ENCODE peak calls at places on chromosomes 4 and X, in ten cellular contexts. N is brain microvascular endothelial cell; W is psoas muscle; H is foreskin fibroblast; F is CD4-positive, alpha-beta T cell; D is neural progenitor cell; Z is sigmoid colon; E is A549; Y is choroid plexus epithelial cell; S is progenitor cell of endocrine pancreas. C is an unnamed sample.

GRCh38 chr4:31234494-31234893 is 514.3 kb downstream of the PCDH7 start:
- DNase-seq in S (no peak), Y (no peak), E (no peak), D (no peak), N (no peak), Z (no peak), W (no peak), F (no peak), H (no peak), C (no peak)

GRCh38 chrX:55187281-55187680 is 32.9 kb upstream of the PAGE5 start:
- DNase-seq in Y (no peak), N (no peak), E (no peak), F (no peak), Z (no peak), H (no peak), W (no peak), D (no peak), S (no peak), C (no peak)

GRCh38 chr4:2043396-2044118 is 15.6 kb upstream of the NAT8L start:
- DNase-seq in N (no peak), H (no peak), Y (no peak), S (no peak), F (no peak), E (no peak), W (no peak), D (no peak), Z (no peak), C (no peak)

GRCh38 chrX:107118322-107119147 is at the start of gene RBM41:
- DNase-seq in F (peak), N (peak), E (peak), D (peak), H (peak), S (peak), W (peak), Z (peak), Y (peak), C (peak)

GRCh38 chr4:164731827-164732474 is 22.0 kb upstream of the SMIM31 start:
- DNase-seq in S (peak), H (peak), W (no peak), F (peak), Z (no peak), E (peak), N (peak), Y (peak), D (peak), C (peak)

GRCh38 chr4:121686265-121686664 is 10.5 kb downstream of the ANXA5 start:
- DNase-seq in H (no peak), N (no peak), W (no peak), Z (no peak), D (no peak), E (no peak), Y (no peak), F (no peak), S (no peak), C (no peak)

GRCh38 chrX:24306430-24306829 is 7.4 kb downstream of the SUPT20HL2 start:
- DNase-seq in E (no peak), D (peak), S (no peak), Z (no peak), H (no peak), F (no peak), W (no peak), N (no peak), Y (no peak), C (no peak)

GRCh38 chr4:14399919-14400706 is 602.2 kb upstream of the CPEB2 start:
- DNase-seq in S (no peak), W (no peak), H (no peak), F (no peak), E (no peak), Z (no peak), N (no peak), D (no peak), Y (no peak), C (no peak)

GRCh38 chr4:158760866-158761265 is 8.0 kb upstream of the FNIP2 start:
- DNase-seq in Z (no peak), Y (no peak), N (peak), W (no peak), H (no peak), D (no peak), S (no peak), E (no peak), F (no peak), C (no peak)

GRCh38 chrX:41875142-41875541 is 48.2 kb downstream of the CASK start:
- DNase-seq in E (no peak), Y (peak), F (no peak), H (no peak), N (no peak), D (no peak), Z (no peak), W (no peak), S (no peak), C (no peak)

GRCh38 chr4:69095301-69095731 is 958 bp upstream of the UGT2B7 start:
- DNase-seq in F (no peak), D (no peak), E (peak), H (peak), W (no peak), Z (no peak), Y (peak), N (peak), S (no peak), C (no peak)

GRCh38 chr4:1628892-1629703 is 55.0 kb downstream of the FAM53A start:
- DNase-seq in H (peak), Y (peak), N (peak), F (peak), D (peak), W (peak), Z (peak), S (peak), E (peak), C (peak)

GRCh38 chr4:56055991-56056390 is 107.2 kb downstream of the CEP135 start:
- DNase-seq in E (no peak), Z (no peak), S (no peak), F (no peak), Y (no peak), H (no peak), N (no peak), W (no peak), D (no peak), C (no peak)

GRCh38 chr4:5892321-5893012 is 419 bp downstream of the CRMP1 start:
- DNase-seq in F (no peak), N (no peak), Z (no peak), Y (no peak), E (no peak), D (peak), S (no peak), W (no peak), H (no peak), C (no peak)

GRCh38 chr4:169263791-169264392 is 6.9 kb downstream of the SH3RF1 start:
- DNase-seq in D (no peak), N (no peak), Z (no peak), H (no peak), W (no peak), Y (no peak), E (no peak), F (no peak), S (no peak), C (no peak)

GRCh38 chrX:54042609-54043010 is 1.7 kb downstream of the PHF8 start:
- DNase-seq in Y (peak), F (peak), W (peak), D (peak), S (peak), E (peak), N (peak), H (peak), Z (peak), C (peak)

GRCh38 chr4:37873383-37873782 is 17.5 kb upstream of the TBC1D1 start:
- DNase-seq in F (no peak), D (no peak), W (no peak), N (peak), Z (no peak), E (peak), Y (peak), S (no peak), H (peak), C (no peak)

GRCh38 chr4:109174224-109174953 is 128.1 kb downstream of the COL25A1 start:
- DNase-seq in N (no peak), H (no peak), F (no peak), D (no peak), S (no peak), Z (no peak), E (no peak), Y (no peak), W (no peak), C (no peak)

GRCh38 chr4:61740950-61741638 is 541.0 kb downstream of the ADGRL3 start:
- DNase-seq in E (no peak), F (no peak), D (peak), Y (peak), N (no peak), Z (no peak), W (no peak), H (no peak), S (no peak), C (no peak)

DNA sequence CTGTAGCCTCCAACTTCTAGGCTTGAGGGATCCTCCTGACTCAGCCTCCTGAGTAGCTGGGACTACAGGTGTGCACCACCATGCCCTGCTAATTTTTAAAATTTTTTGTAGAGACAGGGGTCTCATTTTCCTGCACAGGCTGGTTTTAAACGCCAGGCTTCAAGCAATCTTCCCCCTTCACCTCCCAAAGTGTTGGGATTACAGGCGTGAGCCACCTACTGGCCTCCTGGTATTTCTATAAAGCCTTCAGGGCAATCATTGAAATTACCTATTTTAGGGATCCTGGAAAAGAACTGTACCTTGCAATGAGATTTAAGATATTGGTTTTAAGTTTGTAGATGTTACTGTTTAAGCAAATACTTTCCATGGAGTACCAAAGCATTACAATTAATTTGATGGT is 13.5 kb upstream of the PLS3 start:
- DNase-seq in F (no peak), H (no peak), W (no peak), Y (no peak), E (no peak), Z (no peak), N (no peak), D (peak), S (no peak), C (no peak)
- TF ChIP-seq CTCF in F (no peak), H (no peak), W (no peak), Y (peak), E (peak), Z (no peak), N (peak), D (peak), S (peak), C (no peak)

GRCh38 chr4:101089168-101089567 is 258.2 kb downstream of the PPP3CA start:
- DNase-seq in W (no peak), N (no peak), D (no peak), E (no peak), S (no peak), Y (no peak), Z (no peak), H (no peak), F (no peak), C (no peak)

GRCh38 chr4:101081695-101082369 is 265.5 kb downstream of the PPP3CA start:
- DNase-seq in F (no peak), D (no peak), N (no peak), H (no peak), S (no peak), E (no peak), Z (no peak), Y (no peak), W (no peak), C (no peak)

GRCh38 chr4:101081166-101081565 is 266.2 kb downstream of the PPP3CA start:
- DNase-seq in Y (no peak), S (no peak), N (no peak), E (no peak), D (no peak), Z (no peak), F (no peak), W (no peak), H (no peak), C (no peak)

DNA sequence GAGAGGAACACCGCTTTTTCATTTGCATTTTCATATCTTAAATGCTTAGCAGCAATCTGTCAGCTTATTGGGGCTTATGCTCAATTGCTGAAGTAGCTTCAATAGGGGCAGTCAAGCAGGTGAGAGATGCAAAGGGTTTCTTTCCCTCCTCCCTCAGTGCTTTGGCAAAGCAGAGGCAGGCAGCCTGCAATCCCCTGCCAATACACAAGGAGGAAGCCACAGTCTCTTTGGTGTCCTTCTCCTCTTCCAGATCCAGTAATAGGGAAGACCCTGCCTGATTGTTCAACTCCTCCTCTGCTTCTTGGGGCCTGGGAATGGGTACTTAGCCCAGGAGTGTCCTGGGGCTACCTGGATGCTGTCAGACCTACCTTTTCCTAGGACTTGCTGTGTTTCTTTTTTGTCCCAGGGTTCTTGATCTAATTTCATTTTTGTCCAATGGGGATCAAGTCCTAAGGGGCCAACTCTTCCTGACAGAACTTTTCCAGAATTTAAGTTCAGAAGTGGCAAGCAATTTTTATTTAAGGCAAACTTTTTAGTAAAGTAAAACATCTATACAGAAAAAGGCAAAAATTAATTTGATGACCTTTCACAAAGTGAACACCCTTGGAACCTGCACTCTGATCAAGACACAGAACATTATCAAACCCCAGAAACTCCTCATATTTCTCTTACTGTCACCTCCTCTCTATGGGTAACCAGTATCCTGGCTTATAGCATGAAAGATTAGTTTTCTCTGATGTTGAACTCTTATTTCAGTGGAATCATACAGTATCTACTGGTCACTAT is 260.3 kb downstream of the PPP3CA start:
- DNase-seq in Z (no peak), F (no peak), E (no peak), H (no peak), Y (no peak), N (no peak), S (no peak), W (no peak), D (peak), C (no peak)
- TF ChIP-seq CTCF in Z (no peak), F (no peak), E (no peak), H (peak), Y (peak), N (peak), S (peak), W (no peak), D (peak), C (no peak)

GRCh38 chr4:72527038-72527646 is 41.9 kb downstream of the ADAMTS3 start:
- DNase-seq in H (no peak), E (no peak), W (no peak), D (no peak), S (no peak), Y (no peak), F (no peak), Z (no peak), N (no peak), C (no peak)
- TF ChIP-seq CTCF in H (no peak), E (no peak), W (no peak), D (no peak), S (peak), Y (no peak), F (no peak), Z (no peak), N (no peak), C (no peak)

DNA sequence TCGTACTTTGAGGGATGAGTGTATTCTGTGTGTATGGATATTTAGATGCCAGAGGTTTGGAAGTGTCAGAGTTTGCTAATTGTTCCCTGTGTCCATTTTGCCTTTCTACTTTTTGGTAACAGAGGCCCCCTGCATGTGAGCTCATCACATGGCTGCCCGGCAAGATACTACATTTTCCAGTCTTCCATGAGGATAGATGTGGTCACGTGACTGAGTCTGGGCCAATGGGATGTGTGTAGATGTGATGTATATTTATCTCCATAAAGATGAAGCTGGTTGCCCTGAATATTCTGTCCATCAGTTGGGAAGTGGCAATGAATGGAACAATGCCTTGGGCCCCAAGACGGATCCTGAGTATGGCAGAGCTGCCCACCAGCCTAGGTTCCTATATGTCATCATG is 29.0 kb upstream of the SMS start:
- DNase-seq in D (no peak), Z (no peak), Y (no peak), S (no peak), H (no peak), N (no peak), E (no peak), F (no peak), W (no peak), C (no peak)
- TF ChIP-seq CTCF in D (no peak), Z (no peak), Y (no peak), S (no peak), H (no peak), N (no peak), E (no peak), F (no peak), W (no peak), C (no peak)

DNA sequence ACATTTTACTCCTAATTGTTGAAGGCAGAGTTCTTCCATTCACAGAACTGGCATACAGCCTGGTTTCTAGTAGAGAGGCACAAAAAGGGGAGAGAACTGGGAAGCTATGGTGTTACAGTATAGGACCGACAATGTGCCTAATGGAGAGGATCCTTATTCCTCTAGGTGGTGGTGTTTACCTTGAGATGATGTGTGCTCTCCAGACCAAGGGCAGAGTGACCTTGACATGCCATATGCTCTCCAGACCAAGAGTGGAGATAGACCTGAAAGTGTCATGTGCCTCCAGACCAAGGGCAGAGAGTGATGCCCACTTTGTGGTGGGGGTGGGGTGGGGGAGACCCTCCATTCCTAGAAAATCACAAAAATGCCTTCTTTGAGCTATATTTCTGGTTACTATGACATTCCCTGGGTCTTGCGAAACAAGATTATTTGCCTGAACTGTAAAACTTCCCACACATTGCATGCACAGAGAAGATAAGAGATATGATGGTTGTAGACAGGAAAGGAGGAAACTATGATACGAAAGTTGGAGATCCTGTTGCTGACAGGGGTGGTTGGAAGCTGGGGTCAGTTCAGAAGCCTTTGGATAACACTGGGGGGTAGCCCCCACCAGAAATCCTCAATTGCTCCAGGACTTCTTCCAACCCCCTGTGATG is 119.7 kb downstream of the TEX13C start:
- DNase-seq in D (no peak), S (no peak), W (no peak), Y (no peak), F (no peak), E (no peak), Z (no peak), N (no peak), H (no peak), C (no peak)
- TF ChIP-seq CTCF in D (no peak), S (no peak), W (no peak), Y (no peak), F (no peak), E (no peak), Z (no peak), N (no peak), H (no peak), C (no peak)

DNA sequence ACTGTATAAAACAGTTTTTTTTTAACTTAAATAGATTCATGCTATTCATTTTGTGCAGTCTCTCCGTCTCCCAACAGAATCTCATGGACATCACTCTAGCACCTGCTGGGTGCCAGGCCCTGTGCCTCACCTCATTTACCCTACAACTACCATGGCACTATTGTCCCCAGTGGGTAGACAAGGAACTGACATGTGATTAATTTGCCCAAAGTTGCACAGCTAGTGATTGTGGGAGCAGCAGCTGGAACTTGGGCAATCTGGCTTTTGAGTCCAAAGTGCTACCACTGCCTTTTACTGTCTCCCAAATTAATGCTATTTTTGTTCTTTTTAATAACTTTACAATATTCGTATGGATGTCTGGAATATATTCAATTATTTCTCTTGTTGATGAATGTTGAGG is 11.2 kb upstream of the PGRMC2 start:
- DNase-seq in F (no peak), H (no peak), Z (no peak), N (no peak), Y (no peak), S (no peak), W (no peak), D (no peak), E (no peak), C (no peak)
- TF ChIP-seq CTCF in F (no peak), H (no peak), Z (no peak), N (no peak), Y (no peak), S (no peak), W (no peak), D (no peak), E (no peak), C (no peak)